ENCODE peak calls at places on chromosomes 16 and 17, in nine cellular contexts. M is HepG2, W is HCT116, B is heart left ventricle, T is gastrocnemius medialis, H is right lobe of liver, Z is K562, R is IMR-90, N is body of pancreas. V is an unnamed sample. For H3K4me1, the result is how much of the 10 kb centered on the place peaks cover.

GRCh38 chr17:29149431-29150064 is 30.6 kb downstream of the MYO18A start:
- ATAC-seq in M (no peak), W (no peak), B (no peak), T (no peak), H (no peak), Z (no peak), R (no peak), N (no peak), V (no peak)

GRCh38 chr16:58442547-58442946 is 50.3 kb downstream of the GINS3 start:
- ATAC-seq in M (no peak), W (no peak), B (peak), T (peak), H (no peak), Z (no peak), R (no peak), N (no peak), V (no peak)

GRCh38 chr17:40664582-40665333 is at the start of gene KRT222:
- ATAC-seq in M (no peak), W (peak), B (no peak), T (no peak), H (peak), Z (peak), R (no peak), N (peak), V (no peak)

GRCh38 chr16:14560523-14560922 is 69.5 kb downstream of the PARN start:
- ATAC-seq in M (no peak), W (no peak), B (peak), T (peak), H (peak), Z (no peak), R (peak), N (no peak), V (no peak)

GRCh38 chr17:32917842-32918241 is 10.1 kb upstream of the TMEM98 start:
- ATAC-seq in M (no peak), W (no peak), B (no peak), T (no peak), H (no peak), Z (no peak), R (no peak), N (no peak), V (no peak)

GRCh38 chr17:2874211-2874686 is 78.0 kb downstream of the RAP1GAP2 start:
- ATAC-seq in M (peak), W (no peak), B (no peak), T (no peak), H (no peak), Z (no peak), R (no peak), N (peak), V (no peak)

GRCh38 chr17:81841866-81842265 is 7.0 kb upstream of the PPP1R27 start:
- ATAC-seq in M (peak), W (no peak), B (no peak), T (no peak), H (no peak), Z (no peak), R (no peak), N (peak), V (no peak)

GRCh38 chr16:15705064-15705565 is 55.1 kb downstream of the NDE1 start:
- ATAC-seq in M (no peak), W (no peak), B (no peak), T (no peak), H (no peak), Z (no peak), R (no peak), N (no peak), V (no peak)

GRCh38 chr16:69057400-69058378 is 47.8 kb upstream of the HAS3 start:
- ATAC-seq in M (no peak), W (peak), B (no peak), T (peak), H (peak), Z (no peak), R (peak), N (peak), V (peak)

GRCh38 chr17:79572136-79572915 is 38.5 kb downstream of the RBFOX3 start:
- ATAC-seq in M (no peak), W (no peak), B (no peak), T (no peak), H (no peak), Z (no peak), R (no peak), N (no peak), V (no peak)
- TF ChIP-seq POLR2A in M (no peak), W (no peak), B (no peak), T (no peak), H (no peak), Z (no peak), R (no peak), N (no peak), V (no peak)

GRCh38 chr16:67278773-67279295 is 498 bp upstream of the PLEKHG4 start:
- ATAC-seq in M (peak), W (peak), B (no peak), T (peak), H (no peak), Z (peak), R (peak), N (no peak), V (peak)
- TF ChIP-seq CTCF in M (peak), W (peak), B (no peak), T (peak), H (no peak), Z (peak), R (peak), N (no peak), V (no peak)

GRCh38 chr16:82636958-82637357 is 10.2 kb downstream of the CDH13 start:
- ATAC-seq in M (no peak), W (no peak), B (no peak), T (no peak), H (no peak), Z (no peak), R (no peak), N (no peak), V (no peak)

GRCh38 chr16:82636485-82636884 is 9.7 kb downstream of the CDH13 start:
- ATAC-seq in M (no peak), W (no peak), B (no peak), T (no peak), H (no peak), Z (no peak), R (no peak), N (no peak), V (no peak)

GRCh38 chr16:82633964-82634600 is 7.3 kb downstream of the CDH13 start:
- ATAC-seq in M (no peak), W (no peak), B (no peak), T (peak), H (no peak), Z (no peak), R (peak), N (no peak), V (no peak)

GRCh38 chr16:82631701-82632685 is 5.2 kb downstream of the CDH13 start:
- ATAC-seq in M (peak), W (peak), B (no peak), T (peak), H (no peak), Z (peak), R (no peak), N (no peak), V (no peak)

DNA sequence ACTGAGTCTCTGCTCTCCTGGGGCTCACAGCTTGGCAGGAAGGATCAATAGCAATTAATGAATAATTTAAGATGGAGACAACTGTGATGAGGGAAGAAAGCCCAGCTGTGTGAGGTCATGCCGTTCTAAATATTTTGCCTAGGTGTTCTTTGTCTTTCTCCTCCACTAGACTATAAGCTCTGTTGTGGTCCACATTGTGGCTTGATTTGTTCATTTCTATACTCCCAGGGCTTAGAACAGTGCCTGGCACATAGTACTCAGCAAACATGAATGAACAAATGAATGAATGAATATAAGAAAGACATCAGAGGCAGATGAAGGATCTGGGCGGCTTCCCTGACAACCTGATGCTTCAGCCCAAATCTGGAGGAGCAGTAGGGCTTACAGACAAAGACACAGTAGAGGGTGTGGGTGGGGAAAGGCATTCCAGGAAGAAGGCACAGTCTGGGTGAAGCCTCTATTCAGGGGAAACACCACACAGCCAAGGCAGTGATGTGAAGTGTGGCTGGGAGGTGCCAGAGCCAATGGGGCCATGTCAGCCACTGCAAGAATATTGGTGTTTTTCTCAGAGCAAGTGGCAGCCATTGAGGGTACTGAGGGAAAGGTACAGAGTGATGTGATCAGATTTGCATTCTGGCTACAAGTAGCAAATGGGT is 8.3 kb downstream of the CDH13 start:
- ATAC-seq in M (no peak), W (no peak), B (no peak), T (no peak), H (no peak), Z (no peak), R (no peak), N (no peak), V (no peak)
- H3K4me1 ChIP-seq in M (under half), W (under half), B (under half), T (half or more), H (under half), Z (under half), R (under half), N (under half), V (under half)

DNA sequence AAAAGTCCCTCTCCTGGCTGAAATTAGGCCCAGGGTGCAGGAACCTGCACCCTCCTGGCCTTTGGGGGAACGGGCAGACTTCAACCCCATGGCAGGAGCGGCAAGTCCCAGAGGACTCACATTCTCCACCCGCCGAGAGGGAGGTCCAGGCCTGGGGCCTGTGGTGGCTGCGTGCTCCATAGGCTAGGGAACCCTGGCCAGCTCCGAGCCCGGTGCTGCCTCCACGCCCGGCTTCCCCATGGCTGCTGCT is 130 bp downstream of the CCDC78 start:
- ATAC-seq in M (peak), W (no peak), B (no peak), T (no peak), H (no peak), Z (no peak), R (no peak), N (no peak), V (no peak)
- TF ChIP-seq POLR2A in M (no peak), W (no peak), B (no peak), T (no peak), H (no peak), Z (peak), R (no peak), N (no peak), V (no peak)

GRCh38 chr16:73057369-73058210 is 9.7 kb upstream of the ZFHX3 start:
- ATAC-seq in M (peak), W (peak), B (peak), T (peak), H (peak), Z (peak), R (peak), N (peak), V (peak)
- TF ChIP-seq CTCF in M (peak), W (peak), B (peak), T (peak), H (peak), Z (no peak), R (peak), N (peak), V (peak)

DNA sequence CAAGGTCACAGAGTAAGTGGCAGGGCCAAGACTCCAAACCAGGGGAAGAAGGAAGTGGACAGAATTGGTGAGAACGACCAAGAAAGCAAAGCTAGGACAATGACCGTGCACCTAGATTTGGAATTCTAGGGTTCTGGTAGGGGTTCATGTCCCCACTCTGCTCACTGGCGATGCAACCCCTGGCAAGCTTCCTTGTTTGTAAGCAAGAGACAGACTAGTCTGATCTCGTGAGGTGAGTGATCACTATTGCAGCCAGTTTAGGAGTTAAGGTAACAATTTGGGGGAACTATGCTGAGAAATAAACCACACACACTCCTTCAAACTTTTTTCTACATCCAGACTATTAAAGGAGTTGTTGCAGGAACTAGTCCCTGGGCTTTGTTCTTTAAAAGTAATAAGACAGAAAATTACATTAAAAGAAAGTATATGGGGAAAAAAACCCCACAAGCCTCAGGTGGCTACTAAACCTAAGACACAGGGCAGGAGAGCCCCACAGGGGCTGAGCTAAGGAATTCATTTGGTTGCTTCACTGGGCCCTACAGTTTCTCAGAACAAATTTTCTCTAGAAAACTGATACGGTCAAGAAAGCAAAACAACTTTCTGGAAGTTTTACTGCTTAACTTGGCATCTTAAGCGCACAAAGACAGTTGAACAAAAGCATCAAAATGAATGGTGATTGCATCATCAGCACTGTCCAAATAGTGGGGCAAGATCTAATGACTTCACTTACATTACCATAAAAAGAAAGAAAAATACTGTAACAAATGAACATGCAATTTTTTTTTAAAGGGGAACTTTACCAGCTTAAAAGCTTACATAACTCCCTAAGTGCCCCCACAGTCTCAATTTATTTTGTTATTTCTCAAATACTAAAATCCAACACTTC is 47.8 kb downstream of the XPO6 start:
- ATAC-seq in M (no peak), W (no peak), B (no peak), T (no peak), H (peak), Z (peak), R (peak), N (no peak), V (peak)
- H3K4me1 ChIP-seq in M (under half), W (under half), B (under half), T (under half), H (under half), Z (under half), R (under half), N (under half), V (under half)

DNA sequence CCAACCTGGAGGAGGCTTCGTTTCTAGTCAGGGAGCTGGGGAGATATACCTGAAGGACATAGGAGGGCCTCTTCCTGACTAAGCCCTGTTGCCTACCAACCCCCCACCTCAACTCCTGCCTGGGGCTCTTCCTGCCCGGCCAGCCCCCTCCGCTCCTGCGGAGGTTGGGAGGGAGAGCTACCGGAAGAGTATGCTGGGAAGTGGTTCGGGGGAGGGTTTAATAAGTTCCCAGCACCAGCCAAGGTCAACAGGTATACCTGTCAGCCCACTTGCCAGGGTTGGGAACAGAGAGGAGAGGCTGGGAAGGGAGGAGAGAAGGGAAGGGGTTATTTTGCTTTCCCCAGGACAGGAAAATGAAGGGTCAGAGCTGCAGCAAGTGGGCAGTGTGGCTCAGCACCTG is 4.7 kb downstream of the PPP1R1B start:
- ATAC-seq in M (no peak), W (no peak), B (no peak), T (no peak), H (no peak), Z (no peak), R (no peak), N (peak), V (no peak)
- TF ChIP-seq POLR2A in M (no peak), W (no peak), B (no peak), T (no peak), H (no peak), Z (no peak), R (no peak), N (peak), V (no peak)

DNA sequence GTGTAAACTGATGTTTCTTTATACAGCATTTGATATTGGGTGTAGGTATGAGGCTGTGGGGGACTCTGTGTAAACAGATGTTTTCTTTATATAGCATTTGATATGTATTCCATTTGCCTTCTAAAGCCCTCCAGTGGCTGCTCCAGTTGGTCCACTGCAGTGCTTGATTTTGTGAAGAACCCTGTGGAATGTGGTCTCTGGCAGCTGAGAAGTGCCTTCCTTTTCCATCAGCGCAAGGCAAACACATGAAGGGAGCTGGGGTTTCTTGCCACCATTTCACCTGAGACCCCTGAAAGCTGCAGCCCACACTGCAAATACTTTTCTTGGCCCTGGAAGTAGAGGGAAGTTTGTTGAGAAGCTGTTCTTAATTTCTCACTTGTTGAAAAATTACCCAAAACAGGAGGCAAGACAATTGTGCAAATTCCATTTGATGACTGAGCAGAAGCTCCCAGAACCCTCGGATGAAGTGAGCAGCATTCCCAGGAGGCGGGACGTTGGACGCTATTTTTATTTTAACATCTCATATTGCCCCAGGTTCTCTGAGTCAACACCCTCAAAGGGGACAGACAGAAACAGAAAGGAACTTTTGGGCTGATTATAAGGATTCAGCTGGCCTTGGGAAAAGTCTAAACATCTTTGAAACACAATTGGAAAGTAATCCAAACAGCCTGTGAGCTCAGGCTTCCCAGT is 158.5 kb upstream of the RPH3AL start:
- ATAC-seq in M (peak), W (no peak), B (no peak), T (peak), H (no peak), Z (no peak), R (peak), N (no peak), V (peak)
- TF ChIP-seq CTCF in M (no peak), W (no peak), B (no peak), T (no peak), H (no peak), Z (no peak), R (no peak), N (no peak), V (no peak)

GRCh38 chr16:83137326-83137770 is 510.6 kb downstream of the CDH13 start:
- ATAC-seq in M (peak), W (no peak), B (no peak), T (no peak), H (peak), Z (no peak), R (peak), N (peak), V (no peak)
- H3K4me1 ChIP-seq in M (under half), W (under half), B (under half), T (under half), H (under half), Z (under half), R (under half), N (under half), V (under half)

GRCh38 chr16:29674188-29674587 is 4.8 kb upstream of the QPRT start:
- ATAC-seq in M (peak), W (no peak), B (peak), T (peak), H (no peak), Z (peak), R (peak), N (peak), V (peak)

GRCh38 chr16:29675811-29676643 is 3.0 kb upstream of the QPRT start:
- ATAC-seq in M (peak), W (peak), B (peak), T (no peak), H (peak), Z (peak), R (peak), N (no peak), V (peak)

GRCh38 chr16:29676989-29677388 is 2.0 kb upstream of the QPRT start:
- ATAC-seq in M (no peak), W (no peak), B (no peak), T (no peak), H (no peak), Z (no peak), R (no peak), N (no peak), V (no peak)

GRCh38 chr16:29668267-29668666 is 5.2 kb downstream of the SPN start:
- ATAC-seq in M (no peak), W (no peak), B (no peak), T (no peak), H (no peak), Z (no peak), R (no peak), N (no peak), V (no peak)

DNA sequence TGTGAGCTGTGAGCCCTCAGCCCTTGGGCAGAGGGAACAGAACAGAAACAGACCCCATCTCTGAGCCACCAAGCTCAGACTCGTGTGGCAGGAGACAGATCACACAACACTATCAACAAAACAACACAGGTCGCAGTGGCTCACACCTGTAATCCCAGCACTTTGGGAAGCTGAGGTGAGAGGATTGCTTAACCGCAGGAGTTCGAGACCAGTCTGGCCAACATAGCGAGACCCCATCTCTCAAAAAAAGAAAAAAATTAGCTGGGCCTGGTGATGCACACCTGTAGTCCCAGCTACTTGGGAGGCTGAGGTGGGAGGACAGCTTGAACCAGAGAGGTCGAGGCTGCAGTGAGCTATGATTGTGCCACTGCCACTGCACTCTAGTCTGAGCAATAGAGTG is 5.5 kb upstream of the QPRT start:
- ATAC-seq in M (no peak), W (no peak), B (no peak), T (no peak), H (no peak), Z (no peak), R (no peak), N (no peak), V (no peak)
- TF ChIP-seq POLR2A in M (no peak), W (no peak), B (no peak), T (no peak), H (no peak), Z (peak), R (no peak), N (no peak), V (no peak)

V was measured in gastroesophageal sphincter.